ENCODE peak calls at places on chromosomes 16 and 17, in five cellular contexts. S is left ventricle myocardium inferior; Q is CD4-positive, alpha-beta T cell; Z is dorsolateral prefrontal cortex; N is psoas muscle. P is an unnamed sample.

GRCh38 chr17:58183514-58183913 is 9.0 kb upstream of the EPX start:
- DNase-seq in Q (no peak), S (no peak), N (no peak), Z (no peak), P (no peak)

GRCh38 chr17:51475650-51476221 is 215.4 kb downstream of the UTP18 start:
- DNase-seq in N (no peak), S (no peak), Z (no peak), Q (no peak), P (no peak)

GRCh38 chr17:56880133-56880532 is 33.7 kb downstream of the TRIM25 start:
- DNase-seq in Z (no peak), S (no peak), Q (no peak), N (no peak), P (no peak)

GRCh38 chr17:48748728-48749566 is 20.4 kb upstream of the HOXB13 start:
- DNase-seq in S (no peak), N (no peak), Q (no peak), Z (no peak), P (no peak)

GRCh38 chr16:17358350-17358749 is 112.4 kb downstream of the XYLT1 start:
- DNase-seq in N (no peak), S (no peak), Z (no peak), Q (no peak), P (no peak)

GRCh38 chr17:38768417-38768816 is 15.9 kb downstream of the PSMB3 start:
- DNase-seq in N (no peak), S (peak; percentile 25), Q (no peak), Z (no peak), P (no peak)

GRCh38 chr17:76753061-76753961 is 15.4 kb downstream of the MFSD11 start:
- DNase-seq in Q (peak; percentile 53), S (no peak), N (no peak), Z (no peak), P (no peak)

GRCh38 chr16:78396046-78396445 is 296.6 kb downstream of the WWOX start:
- DNase-seq in S (no peak), N (no peak), Q (no peak), Z (no peak), P (no peak)

GRCh38 chr16:11390573-11391495 is 45.6 kb downstream of the RMI2 start:
- DNase-seq in N (no peak), Q (no peak), S (no peak), Z (no peak), P (no peak)

GRCh38 chr16:12356622-12357365 is 380.3 kb downstream of the SNX29 start:
- DNase-seq in Z (no peak), Q (no peak), S (no peak), N (no peak), P (no peak)

GRCh38 chr16:30335598-30336474 is 19.3 kb downstream of the CD2BP2 start:
- DNase-seq in Q (no peak), S (no peak), N (no peak), Z (no peak), P (no peak)

GRCh38 chr17:61219460-61219859 is 180.2 kb upstream of the TBX2 start:
- DNase-seq in S (peak; percentile 19), N (no peak), Z (no peak), Q (no peak), P (no peak)

GRCh38 chr17:9598661-9599060 is 22.2 kb downstream of the CFAP52 start:
- DNase-seq in N (no peak), Q (no peak), Z (no peak), S (no peak), P (no peak)

GRCh38 chr16:63787014-63787413 is 1334.8 kb downstream of the CDH11 start:
- DNase-seq in Q (no peak), N (no peak), Z (no peak), S (no peak), P (no peak)

GRCh38 chr17:67608691-67609090 is 109.0 kb upstream of the NOL11 start:
- DNase-seq in S (no peak), Z (peak; percentile 51), N (no peak), Q (no peak), P (no peak)

GRCh38 chr17:48071654-48072053 is 23.5 kb downstream of the NFE2L1 start:
- DNase-seq in Z (no peak), Q (no peak), N (no peak), S (no peak), P (no peak)

GRCh38 chr16:87536795-87537142 is 43.9 kb upstream of the ZCCHC14 start:
- DNase-seq in Z (no peak), S (no peak), Q (no peak), N (no peak), P (no peak)

GRCh38 chr16:87539113-87539512 is 46.3 kb upstream of the ZCCHC14 start:
- DNase-seq in N (no peak), Z (no peak), S (no peak), Q (no peak), P (no peak)

GRCh38 chr16:87540072-87540976 is 47.5 kb upstream of the ZCCHC14 start:
- DNase-seq in Q (no peak), N (no peak), Z (no peak), S (no peak), P (no peak)

GRCh38 chr16:87538160-87538559 is 45.3 kb upstream of the ZCCHC14 start:
- DNase-seq in S (no peak), Q (no peak), N (no peak), Z (no peak), P (no peak)

DNA sequence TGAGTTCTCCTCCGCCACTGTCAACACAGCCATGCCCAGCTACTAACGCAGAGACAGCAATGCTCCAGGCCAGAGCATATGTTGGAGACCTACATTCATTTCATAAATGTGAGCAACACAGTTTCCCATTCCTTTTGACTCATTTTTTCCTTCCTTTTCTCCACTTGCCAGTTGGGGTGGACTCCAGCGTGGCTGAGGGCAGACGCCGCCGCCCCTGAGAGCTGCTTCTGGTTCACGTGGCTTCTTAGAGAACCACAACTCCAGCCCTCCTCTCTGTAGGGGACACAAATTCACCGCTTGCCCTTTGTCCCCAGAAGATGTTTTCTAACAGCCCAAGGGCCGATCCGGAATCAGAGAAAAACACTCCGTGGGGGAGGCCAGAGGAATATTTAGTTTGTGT is 45.8 kb upstream of the ZCCHC14 start:
- DNase-seq in N (no peak), Z (no peak), Q (no peak), S (no peak), P (no peak)
- H3K27ac ChIP-seq in N (no peak overlapping the region), Z (no peak overlapping the region), Q (no peak overlapping the region), S (no peak overlapping the region), P (no peak overlapping the region)

GRCh38 chr17:82224666-82225065 is 4.2 kb upstream of the SLC16A3 start:
- DNase-seq in Z (no peak), N (no peak), S (no peak), Q (no peak), P (no peak)

GRCh38 chr17:82225368-82226029 is 3.3 kb upstream of the SLC16A3 start:
- DNase-seq in Z (no peak), Q (no peak), N (peak; percentile 68), S (no peak), P (no peak)

GRCh38 chr17:82221341-82221902 is 7.4 kb upstream of the SLC16A3 start:
- DNase-seq in Q (no peak), N (no peak), Z (no peak), S (no peak), P (no peak)

GRCh38 chr17:82223517-82223916 is 5.3 kb upstream of the SLC16A3 start:
- DNase-seq in N (no peak), S (no peak), Q (no peak), Z (no peak), P (no peak)

GRCh38 chr17:82222816-82223215 is 6.0 kb upstream of the SLC16A3 start:
- DNase-seq in Q (no peak), N (no peak), Z (no peak), S (no peak), P (no peak)
- TF ChIP-seq CTCF in Q (no peak), N (no peak), Z (no peak), S (no peak), P (no peak)

GRCh38 chr16:80552277-80552676 is 11.5 kb downstream of the DYNLRB2 start:
- DNase-seq in N (no peak), Z (no peak), S (no peak), Q (no peak), P (no peak)

GRCh38 chr16:80544326-80544725 is 3.5 kb downstream of the DYNLRB2 start:
- DNase-seq in Q (no peak), Z (no peak), S (no peak), N (no peak), P (no peak)

GRCh38 chr16:80546249-80546648 is 5.5 kb downstream of the DYNLRB2 start:
- DNase-seq in S (no peak), Z (no peak), N (no peak), Q (no peak), P (no peak)

GRCh38 chr16:80543162-80543561 is 2.4 kb downstream of the DYNLRB2 start:
- DNase-seq in Q (no peak), S (no peak), Z (no peak), N (no peak), P (no peak)

DNA sequence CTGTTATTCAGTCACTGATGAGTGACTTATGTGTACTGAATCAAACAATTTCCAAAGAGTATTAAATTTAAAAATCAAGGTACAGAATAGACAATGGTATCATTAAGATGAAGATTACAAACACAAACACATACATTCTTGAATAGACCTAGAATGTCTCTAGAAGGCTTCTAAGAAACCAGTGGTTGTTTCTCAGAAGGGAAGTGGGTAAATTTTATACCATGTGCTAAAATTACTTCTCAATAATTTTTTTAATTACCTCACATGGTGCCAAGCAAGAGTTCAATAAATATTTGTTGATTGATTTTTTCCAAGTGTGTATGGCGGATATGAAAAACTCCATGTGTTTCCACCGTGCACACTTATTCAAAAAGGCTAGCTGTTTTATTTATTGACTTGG is 6.4 kb downstream of the DYNLRB2 start:
- DNase-seq in N (no peak), S (no peak), Z (no peak), Q (no peak), P (no peak)
- H3K27ac ChIP-seq in N (no peak overlapping the region), S (no peak overlapping the region), Z (no peak overlapping the region), Q (no peak overlapping the region), P (no peak overlapping the region)

DNA sequence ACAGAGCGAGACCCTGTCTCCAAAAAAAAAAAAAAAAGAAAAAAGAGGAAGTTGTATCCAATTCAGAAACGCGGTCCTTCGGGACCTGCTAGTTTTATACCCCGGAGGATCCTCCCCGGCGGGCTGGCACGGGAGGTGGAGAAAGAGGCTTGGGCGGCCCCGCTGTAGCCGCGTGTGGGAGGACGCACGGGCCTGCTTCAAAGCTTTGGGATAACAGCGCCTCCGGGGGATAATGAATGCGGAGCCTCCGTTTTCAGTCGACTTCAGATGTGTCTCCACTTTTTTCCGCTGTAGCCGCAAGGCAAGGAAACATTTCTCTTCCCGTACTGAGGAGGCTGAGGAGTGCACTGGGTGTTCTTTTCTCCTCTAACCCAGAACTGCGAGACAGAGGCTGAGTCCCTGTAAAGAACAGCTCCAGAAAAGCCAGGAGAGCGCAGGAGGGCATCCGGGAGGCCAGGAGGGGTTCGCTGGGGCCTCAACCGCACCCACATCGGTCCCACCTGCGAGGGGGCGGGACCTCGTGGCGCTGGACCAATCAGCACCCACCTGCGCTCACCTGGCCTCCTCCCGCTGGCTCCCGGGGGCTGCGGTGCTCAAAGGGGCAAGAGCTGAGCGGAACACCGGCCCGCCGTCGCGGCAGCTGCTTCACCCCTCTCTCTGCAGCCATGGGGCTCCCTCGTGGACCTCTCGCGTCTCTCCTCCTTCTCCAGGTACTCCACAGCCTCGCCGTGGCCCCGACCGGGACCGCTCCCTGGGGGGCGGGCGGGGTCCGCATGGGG is at the start of gene CDH3:
- DNase-seq in S (no peak), N (no peak), Z (no peak), Q (peak; percentile 15), P (peak; percentile 85)
- TF ChIP-seq CTCF in S (no peak), N (no peak), Z (no peak), Q (no peak), P (no peak)

P was measured in pancreas.